ENCODE peak calls at places on chromosomes 5 and 9, in seven cellular contexts. L is HCT116, U is H1, J is SK-N-SH, V is HepG2, F is K562, B is GM12878. M is an unnamed sample.

GRCh38 chr9:130023147-130023787 is 19.7 kb downstream of the FNBP1 start:
- DNase-seq in L (no peak), U (no peak), J (no peak), V (no peak), F (no peak), B (peak; percentile 88), M (peak; percentile 27)

GRCh38 chr5:143758750-143759149 is 53.2 kb upstream of the HMHB1 start:
- DNase-seq in L (no peak), U (no peak), J (no peak), V (no peak), F (no peak), B (peak; percentile 51), M (no peak)

GRCh38 chr5:168798065-168799023 is 219.2 kb upstream of the PANK3 start:
- DNase-seq in L (no peak), U (no peak), J (no peak), V (no peak), F (no peak), B (no peak), M (no peak)

GRCh38 chr9:42852133-42852532 is 668.7 kb downstream of the SPATA31A6 start:
- DNase-seq in L (no peak), U (peak; percentile 83), J (peak; percentile 70), V (peak; percentile 52), F (no peak), B (no peak), M (no peak)

GRCh38 chr9:135413461-135413860 is 66.1 kb upstream of the PPP1R26 start:
- DNase-seq in L (no peak), U (no peak), J (no peak), V (no peak), F (no peak), B (no peak), M (no peak)

GRCh38 chr5:97231025-97231636 is 48.1 kb upstream of the RIOK2 start:
- DNase-seq in L (peak; percentile 54), U (no peak), J (peak; percentile 44), V (peak; percentile 70), F (peak; percentile 22), B (peak; percentile 20), M (peak; percentile 84)

GRCh38 chr5:158943057-158943456 is 156.7 kb downstream of the EBF1 start:
- DNase-seq in L (peak; percentile 16), U (no peak), J (no peak), V (peak; percentile 18), F (no peak), B (no peak), M (no peak)

GRCh38 chr9:113581865-113582697 is 118.6 kb downstream of the RGS3 start:
- DNase-seq in L (no peak), U (no peak), J (peak; percentile 62), V (no peak), F (no peak), B (peak; percentile 96), M (no peak)

GRCh38 chr9:110886832-110887231 is 151.4 kb downstream of the LPAR1 start:
- DNase-seq in L (no peak), U (no peak), J (no peak), V (no peak), F (no peak), B (no peak), M (no peak)

GRCh38 chr9:7089794-7090193 is 332.0 kb downstream of the KDM4C start:
- DNase-seq in L (no peak), U (no peak), J (no peak), V (no peak), F (no peak), B (peak; percentile 5), M (no peak)

GRCh38 chr9:92711146-92711545 is 41.2 kb upstream of the IPPK start:
- DNase-seq in L (no peak), U (no peak), J (no peak), V (no peak), F (peak; percentile 3), B (no peak), M (no peak)

GRCh38 chr9:114538241-114538640 is 33.0 kb upstream of the WHRN start:
- DNase-seq in L (peak; percentile 88), U (no peak), J (no peak), V (peak; percentile 37), F (peak; percentile 41), B (peak; percentile 7), M (peak; percentile 38)

GRCh38 chr5:170327168-170327567 is 29.6 kb upstream of the LCP2 start:
- DNase-seq in L (no peak), U (no peak), J (no peak), V (no peak), F (no peak), B (no peak), M (no peak)

GRCh38 chr9:89328064-89328463 is 9.8 kb downstream of the SECISBP2 start:
- DNase-seq in L (no peak), U (no peak), J (no peak), V (no peak), F (no peak), B (no peak), M (no peak)

GRCh38 chr5:57753446-57753845 is 270.8 kb upstream of the ACTBL2 start:
- DNase-seq in L (no peak), U (no peak), J (no peak), V (no peak), F (no peak), B (no peak), M (peak; percentile 47)

GRCh38 chr5:177427211-177427822 is 841 bp downstream of the GRK6 start:
- DNase-seq in L (no peak), U (no peak), J (peak; percentile 78), V (no peak), F (peak; percentile 70), B (no peak), M (peak; percentile 77)

GRCh38 chr9:111000202-111000601 is 38.1 kb downstream of the LPAR1 start:
- DNase-seq in L (no peak), U (no peak), J (no peak), V (no peak), F (no peak), B (no peak), M (no peak)

GRCh38 chr9:130235558-130236435 is 29.8 kb upstream of the HMCN2 start:
- DNase-seq in L (no peak), U (peak; percentile 95), J (peak; percentile 90), V (peak; percentile 25), F (peak; percentile 78), B (no peak), M (peak; percentile 62)

GRCh38 chr5:155147222-155147621 is 133.7 kb downstream of the KIF4B start:
- DNase-seq in L (no peak), U (no peak), J (peak; percentile 25), V (no peak), F (no peak), B (no peak), M (peak; percentile 32)

GRCh38 chr5:134592141-134592746 is 40.4 kb downstream of the SAR1B start:
- DNase-seq in L (no peak), U (peak; percentile 69), J (no peak), V (no peak), F (no peak), B (no peak), M (no peak)

GRCh38 chr5:146643805-146644204 is 127.8 kb upstream of the GPR151 start:
- DNase-seq in L (no peak), U (no peak), J (no peak), V (no peak), F (no peak), B (no peak), M (no peak)

GRCh38 chr5:101838329-101838964 is 457.6 kb downstream of the SLCO4C1 start:
- DNase-seq in L (no peak), U (no peak), J (no peak), V (no peak), F (no peak), B (no peak), M (peak; percentile 9)

GRCh38 chr9:21326526-21327139 is 8.6 kb downstream of the KLHL9 start:
- DNase-seq in L (no peak), U (no peak), J (peak; percentile 45), V (peak; percentile 39), F (no peak), B (peak; percentile 32), M (no peak)

GRCh38 chr5:165705960-165706359 is 2200.5 kb downstream of the MAT2B start:
- DNase-seq in L (no peak), U (no peak), J (no peak), V (no peak), F (no peak), B (no peak), M (no peak)
- TF ChIP-seq JUND in L (no peak), U (no peak), J (no peak), V (no peak), F (no peak), B (no peak), M (no peak)

DNA sequence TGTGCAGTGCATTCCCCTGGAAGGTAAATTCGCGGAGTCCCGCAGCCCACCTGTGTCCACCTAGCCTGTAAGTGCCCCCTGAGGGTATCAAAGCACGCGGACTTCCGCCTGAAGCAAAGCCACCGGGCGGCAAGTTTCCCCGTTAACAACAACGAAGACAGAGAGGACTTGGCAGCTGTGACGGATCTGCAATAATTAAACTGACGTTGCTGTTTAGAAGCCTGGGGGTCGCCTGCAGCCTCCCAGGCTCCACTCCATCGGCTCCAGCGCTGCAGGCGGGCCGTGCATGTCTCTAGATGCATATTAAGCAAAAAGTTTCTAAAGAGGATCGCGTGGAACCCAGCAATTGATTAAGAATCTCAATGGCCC is 255.0 kb downstream of the DOCK8 start:
- DNase-seq in L (no peak), U (peak; percentile 71), J (no peak), V (no peak), F (peak; percentile 6), B (no peak), M (no peak)
- TF ChIP-seq JUND in L (no peak), U (no peak), J (no peak), V (no peak), F (no peak), B (no peak), M (no peak)

DNA sequence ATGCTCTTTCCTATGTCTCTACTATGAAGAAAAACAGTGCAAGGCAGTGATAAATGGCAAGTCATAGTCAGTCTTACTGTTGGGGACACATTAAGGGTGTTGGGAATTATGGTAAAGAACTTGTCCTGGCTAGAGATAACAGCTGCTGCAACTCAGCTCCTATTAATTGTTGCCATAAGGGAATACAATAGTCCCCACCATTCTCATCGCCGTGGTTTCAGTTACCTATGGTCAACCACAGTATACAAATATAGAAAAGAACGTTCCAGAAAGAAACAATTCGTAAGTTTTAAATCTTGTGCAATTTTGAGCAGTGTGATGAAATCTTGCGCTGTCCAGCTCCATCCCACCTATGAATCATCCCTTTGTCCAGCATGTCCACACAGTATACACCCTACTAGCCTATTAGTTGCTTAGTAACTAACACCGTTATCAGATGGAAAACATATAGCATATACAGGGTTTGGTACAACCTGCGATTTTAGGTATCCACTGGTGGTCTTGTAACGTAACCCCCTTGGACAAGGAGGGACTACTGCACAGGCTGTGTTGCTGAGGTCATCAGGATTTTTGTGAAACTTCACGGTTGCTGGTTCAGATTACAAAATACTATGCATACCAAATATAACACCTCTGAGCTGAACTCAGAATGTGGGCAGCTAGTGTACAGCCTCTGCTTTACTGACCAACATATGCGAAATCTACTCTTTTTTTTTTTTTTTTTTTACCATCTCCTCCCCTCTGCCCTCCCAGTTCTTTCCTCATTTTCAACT is 53.5 kb downstream of the ZFR start:
- DNase-seq in L (peak; percentile 7), U (no peak), J (no peak), V (peak; percentile 74), F (no peak), B (no peak), M (no peak)
- TF ChIP-seq JUND in L (no peak), U (no peak), J (no peak), V (no peak), F (peak; percentile 91), B (no peak), M (no peak)

DNA sequence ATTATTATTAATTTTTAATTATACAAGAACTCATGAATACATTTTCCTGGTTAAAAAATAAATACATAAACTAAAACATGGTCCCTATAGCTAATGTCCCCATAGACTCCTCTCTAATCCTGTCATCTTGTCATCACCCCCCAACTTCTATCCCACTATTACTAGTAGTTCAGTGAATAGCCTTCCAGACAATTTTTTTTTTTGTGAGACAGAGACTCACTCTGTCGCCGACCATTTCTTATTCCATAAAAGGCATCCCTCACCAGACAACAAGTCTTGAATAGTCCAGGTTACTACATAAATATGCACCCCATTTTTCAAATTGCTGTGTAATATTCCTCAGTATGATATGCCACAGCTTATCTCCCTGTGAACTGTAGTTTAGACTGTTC is 6.5 kb upstream of the ABLIM3 start:
- DNase-seq in L (no peak), U (no peak), J (no peak), V (no peak), F (no peak), B (no peak), M (no peak)
- TF ChIP-seq JUND in L (no peak), U (no peak), J (no peak), V (no peak), F (no peak), B (no peak), M (no peak)